ENCODE peak calls at places on chromosomes 6 and 20, in seven cellular contexts. H, W, P, O, K, R and E are unnamed samples.

GRCh38 chr6:36682328-36683144 is 4.0 kb downstream of the CDKN1A start:
- DNase-seq in H (peak; percentile 43), W (no peak), P (no peak), O (peak; percentile 11), K (peak; percentile 61), R (no peak), E (no peak)

GRCh38 chr6:43923376-43924221 is 153.6 kb downstream of the VEGFA start:
- DNase-seq in H (no peak), W (no peak), P (no peak), O (peak; percentile 54), K (no peak), R (no peak), E (no peak)

GRCh38 chr6:82205793-82206425 is 41.6 kb downstream of the IBTK start:
- DNase-seq in H (no peak), W (peak; percentile 38), P (no peak), O (peak; percentile 5), K (no peak), R (no peak), E (no peak)

GRCh38 chr6:168939041-168939440 is 314.6 kb downstream of the THBS2 start:
- DNase-seq in H (no peak), W (no peak), P (no peak), O (no peak), K (no peak), R (no peak), E (no peak)

GRCh38 chr20:15703171-15703911 is 869.9 kb downstream of the KIF16B start:
- DNase-seq in H (no peak), W (no peak), P (no peak), O (peak; percentile 53), K (no peak), R (no peak), E (no peak)

GRCh38 chr6:105794263-105794662 is 291.9 kb upstream of the PRDM1 start:
- DNase-seq in H (peak; percentile 44), W (no peak), P (peak; percentile 68), O (no peak), K (peak; percentile 55), R (no peak), E (no peak)

GRCh38 chr6:39791850-39792500 is at the start of gene DAAM2:
- DNase-seq in H (peak; percentile 66), W (peak; percentile 81), P (peak; percentile 84), O (peak; percentile 35), K (peak; percentile 71), R (peak; percentile 73), E (no peak)

GRCh38 chr6:16334671-16335070 is 96.3 kb downstream of the GMPR start:
- DNase-seq in H (no peak), W (no peak), P (peak; percentile 78), O (peak; percentile 82), K (peak; percentile 79), R (no peak), E (no peak)

GRCh38 chr20:37833172-37833915 is 69.6 kb upstream of the VSTM2L start:
- DNase-seq in H (no peak), W (no peak), P (no peak), O (no peak), K (no peak), R (no peak), E (no peak)

GRCh38 chr6:119957195-119957594 is 607.6 kb upstream of the MAN1A1 start:
- DNase-seq in H (peak; percentile 76), W (no peak), P (no peak), O (no peak), K (no peak), R (no peak), E (no peak)

GRCh38 chr20:62489186-62489939 is 13.6 kb upstream of the GATA5 start:
- DNase-seq in H (no peak), W (no peak), P (no peak), O (no peak), K (no peak), R (no peak), E (no peak)

GRCh38 chr6:41957117-41957516 is 15.5 kb upstream of the CCND3 start:
- DNase-seq in H (no peak), W (no peak), P (no peak), O (no peak), K (no peak), R (no peak), E (no peak)

GRCh38 chr20:38418509-38419204 is 16.5 kb downstream of the SNHG17 start:
- DNase-seq in H (no peak), W (no peak), P (no peak), O (peak; percentile 22), K (peak; percentile 76), R (no peak), E (no peak)

GRCh38 chr20:57389695-57390603 is 1.2 kb upstream of the RBM38 start:
- DNase-seq in H (peak; percentile 60), W (no peak), P (peak; percentile 66), O (no peak), K (peak; percentile 43), R (no peak), E (peak; percentile 76)

GRCh38 chr20:63129991-63130653 is 85.8 kb downstream of the YTHDF1 start:
- DNase-seq in H (peak; percentile 40), W (no peak), P (peak; percentile 22), O (no peak), K (no peak), R (peak; percentile 30), E (peak; percentile 63)

GRCh38 chr6:92708945-92709344 is 710.4 kb downstream of the EPHA7 start:
- DNase-seq in H (no peak), W (no peak), P (no peak), O (no peak), K (no peak), R (no peak), E (no peak)

GRCh38 chr20:58497076-58497665 is 18.0 kb downstream of the APCDD1L start:
- DNase-seq in H (no peak), W (no peak), P (no peak), O (no peak), K (no peak), R (peak; percentile 22), E (no peak)

GRCh38 chr6:30685977-30686907 is at the start of gene PPP1R18:
- DNase-seq in H (peak; percentile 69), W (peak; percentile 84), P (peak; percentile 94), O (peak; percentile 10), K (peak; percentile 89), R (no peak), E (no peak)

GRCh38 chr6:76633259-76633658 is 560.8 kb upstream of the IMPG1 start:
- DNase-seq in H (peak; percentile 57), W (no peak), P (no peak), O (no peak), K (no peak), R (no peak), E (peak; percentile 29)
- TF ChIP-seq CTCF in H (peak; percentile 58), W (peak; percentile 21), P (no peak), O (no peak), K (no peak), R (no peak), E (peak; percentile 16)

GRCh38 chr6:169965239-169965638 is 213.8 kb downstream of the ERMARD start:
- DNase-seq in H (no peak), W (peak; percentile 12), P (no peak), O (no peak), K (no peak), R (no peak), E (no peak)

GRCh38 chr6:169966312-169967181 is 215.1 kb downstream of the ERMARD start:
- DNase-seq in H (no peak), W (peak; percentile 13), P (no peak), O (no peak), K (no peak), R (peak; percentile 19), E (no peak)

GRCh38 chr6:169967687-169968086 is 216.3 kb downstream of the ERMARD start:
- DNase-seq in H (no peak), W (peak; percentile 5), P (no peak), O (no peak), K (no peak), R (peak; percentile 11), E (no peak)

GRCh38 chr6:169964440-169965212 is 213.2 kb downstream of the ERMARD start:
- DNase-seq in H (no peak), W (peak; percentile 24), P (no peak), O (no peak), K (no peak), R (peak; percentile 16), E (peak; percentile 22)

GRCh38 chr6:169965657-169966311 is 214.4 kb downstream of the ERMARD start:
- DNase-seq in H (no peak), W (peak; percentile 12), P (no peak), O (no peak), K (no peak), R (peak; percentile 27), E (no peak)
- TF ChIP-seq CTCF in H (no peak), W (no peak), P (no peak), O (no peak), K (no peak), R (no peak), E (no peak)

GRCh38 chr6:156826290-156826955 is 49.2 kb downstream of the ARID1B start:
- DNase-seq in H (peak; percentile 55), W (no peak), P (no peak), O (no peak), K (no peak), R (no peak), E (no peak)
- TF ChIP-seq CTCF in H (no peak), W (no peak), P (no peak), O (no peak), K (no peak), R (no peak), E (no peak)

GRCh38 chr6:159233365-159234101 is 64.3 kb downstream of the FNDC1 start:
- DNase-seq in H (peak; percentile 76), W (peak; percentile 33), P (no peak), O (no peak), K (no peak), R (no peak), E (no peak)
- TF ChIP-seq CTCF in H (peak; percentile 41), W (no peak), P (no peak), O (no peak), K (no peak), R (no peak), E (peak; percentile 47)

DNA sequence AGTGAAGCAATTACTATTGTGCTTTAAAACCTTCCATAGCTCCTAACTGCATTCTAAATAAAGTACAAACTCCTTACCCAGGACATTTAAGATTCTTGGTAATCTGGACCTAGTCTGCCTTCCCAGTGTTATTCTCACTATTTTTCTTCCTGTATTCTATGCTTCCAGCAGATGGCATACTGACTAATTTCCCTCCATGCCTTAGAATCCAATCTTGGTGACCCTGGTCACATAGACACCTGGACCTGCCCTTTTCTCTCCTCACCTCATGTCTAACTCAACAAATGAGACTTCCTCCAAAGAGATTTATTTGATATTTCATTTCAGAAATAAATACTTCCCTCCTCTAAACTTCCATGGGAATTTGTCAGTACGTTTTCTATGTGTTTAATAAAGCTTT is 25.8 kb downstream of the ROS1 start:
- DNase-seq in H (peak; percentile 22), W (peak; percentile 8), P (no peak), O (no peak), K (no peak), R (no peak), E (no peak)
- TF ChIP-seq CTCF in H (peak; percentile 24), W (peak; percentile 54), P (no peak), O (peak; percentile 35), K (no peak), R (no peak), E (peak; percentile 76)

GRCh38 chr6:53437557-53438202 is 88.9 kb upstream of the ELOVL5 start:
- DNase-seq in H (peak; percentile 70), W (peak; percentile 24), P (no peak), O (peak; percentile 88), K (no peak), R (peak; percentile 40), E (no peak)
- TF ChIP-seq CTCF in H (peak; percentile 85), W (peak; percentile 80), P (peak; percentile 15), O (peak; percentile 97), K (peak; percentile 51), R (peak; percentile 32), E (peak; percentile 86)